ENCODE peak calls at places on chromosomes 1 and 21, in ten cellular contexts. X, F, U, P, O, S, D, N, M and R are unnamed samples.
A peak's percentile ranks its signal among the peaks of the same experiment; 100 is the strongest.

GRCh38 chr1:186882372-186883134 is 53.8 kb downstream of the PLA2G4A start:
- DNase-seq in X (no peak), F (no peak), U (no peak), P (no peak), O (no peak), S (no peak), D (no peak), N (no peak), M (no peak), R (no peak)

GRCh38 chr1:53379662-53380002 is 51.8 kb upstream of the LRP8 start:
- DNase-seq in X (no peak), F (no peak), U (no peak), P (no peak), O (no peak), S (no peak), D (no peak), N (no peak), M (no peak), R (no peak)

GRCh38 chr21:28436286-28436932 is 556.3 kb downstream of the LTN1 start:
- DNase-seq in X (no peak), F (no peak), U (no peak), P (no peak), O (no peak), S (no peak), D (peak; percentile 72), N (no peak), M (no peak), R (peak; percentile 84)

GRCh38 chr1:205440121-205440475 is 15.7 kb downstream of the BLACAT1 start:
- DNase-seq in X (no peak), F (no peak), U (no peak), P (no peak), O (no peak), S (no peak), D (no peak), N (no peak), M (no peak), R (no peak)

GRCh38 chr1:12246584-12246983 is 16.8 kb downstream of the VPS13D start:
- DNase-seq in X (no peak), F (no peak), U (no peak), P (no peak), O (no peak), S (no peak), D (no peak), N (no peak), M (no peak), R (no peak)

GRCh38 chr1:26828352-26829093 is 2.0 kb downstream of the ZDHHC18 start:
- DNase-seq in X (no peak), F (no peak), U (no peak), P (no peak), O (no peak), S (peak; percentile 50), D (no peak), N (no peak), M (peak; percentile 33), R (no peak)

GRCh38 chr1:12528021-12528852 is 89.8 kb downstream of the DHRS3 start:
- DNase-seq in X (no peak), F (no peak), U (no peak), P (no peak), O (no peak), S (peak; percentile 93), D (no peak), N (no peak), M (peak; percentile 96), R (peak; percentile 92)

GRCh38 chr1:40049745-40050144 is 9.2 kb downstream of the CAP1 start:
- DNase-seq in X (no peak), F (no peak), U (no peak), P (no peak), O (no peak), S (no peak), D (no peak), N (no peak), M (no peak), R (no peak)

GRCh38 chr1:92883297-92883696 is 51.5 kb downstream of the RPL5 start:
- DNase-seq in X (no peak), F (no peak), U (no peak), P (no peak), O (no peak), S (no peak), D (no peak), N (no peak), M (no peak), R (no peak)

GRCh38 chr1:200029035-200029623 is 1.6 kb downstream of the NR5A2 start:
- DNase-seq in X (no peak), F (peak; percentile 35), U (no peak), P (no peak), O (peak; percentile 39), S (peak; percentile 59), D (peak; percentile 70), N (no peak), M (peak; percentile 65), R (peak; percentile 73)

GRCh38 chr21:14866859-14867560 is 197.8 kb downstream of the NRIP1 start:
- DNase-seq in X (no peak), F (no peak), U (no peak), P (no peak), O (no peak), S (no peak), D (no peak), N (no peak), M (no peak), R (no peak)

GRCh38 chr1:53414632-53415031 is 44.6 kb upstream of the DMRTB1 start:
- DNase-seq in X (no peak), F (no peak), U (no peak), P (no peak), O (no peak), S (no peak), D (no peak), N (no peak), M (no peak), R (no peak)

GRCh38 chr21:38784458-38785266 is 21.1 kb upstream of the ETS2 start:
- DNase-seq in X (no peak), F (no peak), U (no peak), P (no peak), O (no peak), S (no peak), D (no peak), N (no peak), M (no peak), R (peak; percentile 76)

GRCh38 chr1:198449727-198450433 is 90.6 kb downstream of the ATP6V1G3 start:
- DNase-seq in X (no peak), F (no peak), U (no peak), P (no peak), O (no peak), S (no peak), D (peak; percentile 66), N (no peak), M (no peak), R (peak; percentile 1)

GRCh38 chr1:29516063-29516820 is 279.9 kb downstream of the PTPRU start:
- DNase-seq in X (no peak), F (no peak), U (no peak), P (no peak), O (no peak), S (no peak), D (no peak), N (no peak), M (no peak), R (no peak)

GRCh38 chr1:57238408-57238807 is 185.5 kb downstream of the DAB1 start:
- DNase-seq in X (no peak), F (no peak), U (no peak), P (no peak), O (no peak), S (no peak), D (no peak), N (no peak), M (no peak), R (no peak)

GRCh38 chr1:210607361-210607760 is 278.7 kb downstream of the HHAT start:
- DNase-seq in X (no peak), F (no peak), U (no peak), P (no peak), O (no peak), S (no peak), D (no peak), N (no peak), M (no peak), R (no peak)

GRCh38 chr1:220221269-220221668 is 51.0 kb downstream of the RAB3GAP2 start:
- DNase-seq in X (no peak), F (no peak), U (no peak), P (no peak), O (no peak), S (no peak), D (no peak), N (no peak), M (no peak), R (no peak)

GRCh38 chr1:154607084-154607747 is 770 bp downstream of the ADAR start:
- DNase-seq in X (no peak), F (no peak), U (peak; percentile 14), P (no peak), O (peak; percentile 46), S (peak; percentile 43), D (peak; percentile 76), N (no peak), M (peak; percentile 40), R (peak; percentile 56)

GRCh38 chr1:91650764-91651163 is 150.1 kb downstream of the CDC7 start:
- DNase-seq in X (no peak), F (peak; percentile 8), U (no peak), P (no peak), O (no peak), S (peak; percentile 48), D (peak; percentile 99), N (no peak), M (peak; percentile 51), R (peak; percentile 4)

GRCh38 chr1:215682232-215682631 is 115.1 kb downstream of the KCTD3 start:
- DNase-seq in X (no peak), F (peak; percentile 14), U (no peak), P (no peak), O (peak; percentile 47), S (no peak), D (peak; percentile 25), N (no peak), M (no peak), R (peak; percentile 43)

GRCh38 chr1:202159534-202160371 is 649 bp downstream of the PTPN7 start:
- DNase-seq in X (no peak), F (no peak), U (peak; percentile 48), P (no peak), O (no peak), S (peak; percentile 60), D (no peak), N (peak; percentile 55), M (peak; percentile 46), R (no peak)

GRCh38 chr1:41925712-41926111 is 7.0 kb upstream of the HIVEP3 start:
- DNase-seq in X (no peak), F (no peak), U (no peak), P (no peak), O (peak; percentile 51), S (no peak), D (peak; percentile 39), N (no peak), M (no peak), R (peak; percentile 12)

GRCh38 chr1:22257286-22258275 is 114.7 kb upstream of the WNT4 start:
- DNase-seq in X (no peak), F (no peak), U (no peak), P (no peak), O (no peak), S (peak; percentile 57), D (no peak), N (no peak), M (peak; percentile 78), R (peak; percentile 38)